ENCODE peak calls at places on chromosomes 16 and 17, in six cellular contexts. A is HuH-7, Y is NCI-H1694 treated with DMSO at 0.1 percent for 48 hours, J is NCI-H345, G is HCT116, I is tibial nerve. B is an unnamed sample.

GRCh38 chr17:45229681-45230409 is 8.2 kb downstream of the FMNL1 start:
- DNase-seq in Y (no peak), I (no peak), G (no peak), A (no peak), J (no peak), B (no peak)

GRCh38 chr16:2089676-2090480 is 42.1 kb downstream of the TSC2 start:
- DNase-seq in G (no peak), Y (no peak), J (no peak), A (no peak), I (no peak), B (no peak)

GRCh38 chr16:22901563-22901962 is 87.6 kb downstream of the HS3ST2 start:
- DNase-seq in I (no peak), Y (no peak), G (no peak), J (no peak), A (no peak), B (no peak)

GRCh38 chr17:8611135-8611534 is 19.4 kb downstream of the MYH10 start:
- DNase-seq in I (no peak), J (no peak), Y (no peak), G (no peak), A (no peak), B (no peak)

GRCh38 chr17:82414548-82415281 is 3.4 kb upstream of the HEXD start:
- DNase-seq in Y (peak; percentile 72), G (peak; percentile 57), I (no peak), J (peak; percentile 47), A (peak; percentile 95), B (no peak)

GRCh38 chr16:71473891-71474290 is 11.8 kb upstream of the ZNF23 start:
- DNase-seq in G (peak; percentile 71), I (no peak), Y (no peak), A (no peak), J (no peak), B (no peak)

GRCh38 chr17:31480067-31480466 is 88.6 kb downstream of the RAB11FIP4 start:
- DNase-seq in A (no peak), J (no peak), I (no peak), G (no peak), Y (no peak), B (no peak)

GRCh38 chr17:81066072-81066471 is 31.1 kb downstream of the BAIAP2 start:
- DNase-seq in J (peak; percentile 91), I (no peak), G (no peak), A (no peak), Y (no peak), B (no peak)

GRCh38 chr17:10469459-10469858 is at the start of gene MYH4:
- DNase-seq in Y (no peak), G (no peak), A (no peak), I (no peak), J (no peak), B (no peak)

GRCh38 chr17:31688704-31689103 is 170.3 kb downstream of the COPRS start:
- DNase-seq in A (no peak), G (no peak), Y (no peak), J (no peak), I (no peak), B (no peak)

GRCh38 chr17:75098861-75099260 is 10.9 kb upstream of the ARMC7 start:
- DNase-seq in Y (no peak), A (no peak), I (no peak), J (no peak), G (no peak), B (no peak)

GRCh38 chr17:6259899-6260298 is 175.0 kb downstream of the AIPL1 start:
- DNase-seq in Y (no peak), I (no peak), A (no peak), G (no peak), J (no peak), B (no peak)

GRCh38 chr16:85037050-85037410 is 9.4 kb downstream of the KIAA0513 start:
- DNase-seq in G (peak; percentile 96), I (no peak), Y (no peak), A (no peak), J (no peak), B (no peak)

GRCh38 chr16:4795181-4795827 is at the start of gene SMIM22:
- DNase-seq in A (no peak), G (no peak), J (peak; percentile 85), I (no peak), Y (no peak), B (no peak)

GRCh38 chr17:17466511-17466910 is 10.3 kb upstream of the MED9 start:
- DNase-seq in J (no peak), A (no peak), G (no peak), Y (no peak), I (no peak), B (no peak)

GRCh38 chr17:16439867-16440351 is 24.5 kb downstream of the TRPV2 start:
- DNase-seq in A (no peak), Y (no peak), I (no peak), J (no peak), G (no peak), B (no peak)

GRCh38 chr16:66619534-66620418 is 15.3 kb downstream of the CMTM3 start:
- DNase-seq in G (no peak), A (no peak), I (no peak), J (no peak), Y (peak; percentile 2), B (no peak)

GRCh38 chr17:57892820-57893595 is 43.2 kb upstream of the MRPS23 start:
- DNase-seq in G (peak; percentile 75), A (peak; percentile 95), Y (no peak), J (no peak), I (peak; percentile 83), B (no peak)

GRCh38 chr17:77373298-77374169 is 232.8 kb downstream of the SEC14L1 start:
- DNase-seq in I (no peak), Y (peak; percentile 36), G (no peak), A (no peak), J (no peak), B (no peak)

GRCh38 chr17:8122923-8123694 is 797 bp downstream of the HES7 start:
- DNase-seq in Y (no peak), G (no peak), A (no peak), I (no peak), J (no peak), B (no peak)

GRCh38 chr17:67110619-67111018 is 66.3 kb downstream of the CACNG1 start:
- DNase-seq in G (no peak), I (no peak), Y (no peak), A (no peak), J (no peak), B (no peak)

GRCh38 chr17:45857977-45858708 is 13.5 kb downstream of the SPPL2C start:
- DNase-seq in G (no peak), Y (no peak), J (no peak), I (no peak), A (no peak), B (no peak)

GRCh38 chr16:4081577-4082021 is 34.6 kb downstream of the ADCY9 start:
- DNase-seq in Y (no peak), J (no peak), A (no peak), G (no peak), I (no peak), B (no peak)

GRCh38 chr17:49741009-49741691 is 22.8 kb downstream of the FAM117A start:
- DNase-seq in Y (no peak), I (no peak), J (no peak), G (no peak), A (no peak), B (no peak)

GRCh38 chr17:60103957-60104356 is 25.2 kb upstream of the HEATR6 start:
- DNase-seq in A (no peak), J (no peak), G (no peak), I (no peak), Y (no peak), B (no peak)